ENCODE peak calls at places on chromosome 13, in seven cellular contexts. Q, Z, E, P, B, W and N are unnamed samples.

GRCh38 chr13:93304134-93304533 is 77.5 kb downstream of the GPC6 start:
- DNase-seq in B (no peak), P (no peak), E (no peak), W (no peak), Q (no peak), Z (no peak), N (no peak)

GRCh38 chr13:45200701-45201230 is at the start of gene KCTD4:
- DNase-seq in Q (peak; percentile 49), P (no peak), E (no peak), Z (no peak), B (no peak), W (no peak), N (no peak)

GRCh38 chr13:63208811-63209210 is 1793.2 kb upstream of the PCDH20 start:
- DNase-seq in Z (no peak), B (no peak), Q (peak; percentile 57), W (no peak), E (no peak), P (no peak), N (no peak)

GRCh38 chr13:94702181-94703041 is 9.9 kb downstream of the SOX21 start:
- DNase-seq in B (no peak), Z (no peak), P (no peak), Q (no peak), W (no peak), E (no peak), N (no peak)

GRCh38 chr13:32426191-32426980 is 1.5 kb downstream of the N4BP2L1 start:
- DNase-seq in E (no peak), Q (no peak), B (no peak), Z (peak; percentile 17), P (no peak), W (no peak), N (no peak)

GRCh38 chr13:30872685-30873443 is 33.2 kb upstream of the MEDAG start:
- DNase-seq in P (peak; percentile 30), W (no peak), B (peak; percentile 88), Z (no peak), Q (peak; percentile 94), E (no peak), N (no peak)

GRCh38 chr13:73065665-73066350 is 7.0 kb downstream of the KLF5 start:
- DNase-seq in Q (no peak), W (peak; percentile 88), B (no peak), E (no peak), P (no peak), Z (no peak), N (no peak)

GRCh38 chr13:41496420-41497234 is 39.3 kb downstream of the RGCC start:
- DNase-seq in B (no peak), E (no peak), Z (no peak), P (no peak), Q (peak; percentile 95), W (no peak), N (no peak)

GRCh38 chr13:22839554-22840286 is 341.1 kb upstream of the SGCG start:
- DNase-seq in B (no peak), P (no peak), Q (no peak), Z (no peak), W (no peak), E (no peak), N (no peak)

GRCh38 chr13:107067381-107067780 is 499.4 kb upstream of the ARGLU1 start:
- DNase-seq in Q (no peak), Z (no peak), E (no peak), B (no peak), W (no peak), P (no peak), N (no peak)

GRCh38 chr13:73497430-73497829 is 438.6 kb downstream of the KLF5 start:
- DNase-seq in B (no peak), Q (no peak), P (no peak), W (no peak), Z (no peak), E (no peak), N (no peak)

GRCh38 chr13:44402902-44403719 is 29.5 kb downstream of the SERP2 start:
- DNase-seq in Z (no peak), P (no peak), B (no peak), W (peak; percentile 61), Q (no peak), E (no peak), N (no peak)

GRCh38 chr13:62799931-62800436 is 1384.3 kb upstream of the PCDH20 start:
- DNase-seq in Q (no peak), Z (no peak), B (no peak), E (no peak), W (no peak), P (no peak), N (no peak)

GRCh38 chr13:33351324-33351723 is 65.8 kb upstream of the STARD13 start:
- DNase-seq in B (peak; percentile 36), W (no peak), Z (no peak), P (peak; percentile 37), Q (peak; percentile 64), E (no peak), N (no peak)

GRCh38 chr13:64718116-64718515 is 2512.0 kb downstream of the PCDH9 start:
- DNase-seq in E (no peak), Z (no peak), P (no peak), Q (no peak), W (no peak), B (no peak), N (no peak)

GRCh38 chr13:108003626-108004025 is 211.7 kb downstream of the LIG4 start:
- DNase-seq in Q (no peak), B (no peak), P (no peak), W (peak; percentile 76), E (no peak), Z (no peak), N (no peak)

GRCh38 chr13:25085125-25085742 is 10.7 kb upstream of the PABPC3 start:
- DNase-seq in Z (no peak), P (peak; percentile 72), B (no peak), Q (peak; percentile 26), W (no peak), E (no peak), N (no peak)

GRCh38 chr13:94079876-94080275 is 399.6 kb downstream of the DCT start:
- DNase-seq in Q (peak; percentile 54), Z (no peak), P (peak; percentile 66), W (no peak), B (no peak), E (no peak), N (no peak)

GRCh38 chr13:46831588-46832194 is 34.7 kb upstream of the ESD start:
- DNase-seq in B (no peak), Z (peak; percentile 18), P (peak; percentile 69), E (no peak), Q (peak; percentile 58), W (no peak), N (no peak)
- TF ChIP-seq CTCF in B (peak; percentile 87), Z (peak; percentile 75), P (peak; percentile 90), E (peak; percentile 86), Q (peak; percentile 90), W (peak; percentile 93), N (peak; percentile 66)

GRCh38 chr13:80039000-80039399 is 301.9 kb downstream of the SPRY2 start:
- DNase-seq in E (no peak), Z (no peak), B (no peak), W (no peak), P (no peak), Q (no peak), N (no peak)
- H3K27ac ChIP-seq in E (no peak overlapping the region), Z (no peak overlapping the region), B (no peak overlapping the region), W (no peak overlapping the region), P (no peak overlapping the region), Q (no peak overlapping the region), N (no peak overlapping the region)

DNA sequence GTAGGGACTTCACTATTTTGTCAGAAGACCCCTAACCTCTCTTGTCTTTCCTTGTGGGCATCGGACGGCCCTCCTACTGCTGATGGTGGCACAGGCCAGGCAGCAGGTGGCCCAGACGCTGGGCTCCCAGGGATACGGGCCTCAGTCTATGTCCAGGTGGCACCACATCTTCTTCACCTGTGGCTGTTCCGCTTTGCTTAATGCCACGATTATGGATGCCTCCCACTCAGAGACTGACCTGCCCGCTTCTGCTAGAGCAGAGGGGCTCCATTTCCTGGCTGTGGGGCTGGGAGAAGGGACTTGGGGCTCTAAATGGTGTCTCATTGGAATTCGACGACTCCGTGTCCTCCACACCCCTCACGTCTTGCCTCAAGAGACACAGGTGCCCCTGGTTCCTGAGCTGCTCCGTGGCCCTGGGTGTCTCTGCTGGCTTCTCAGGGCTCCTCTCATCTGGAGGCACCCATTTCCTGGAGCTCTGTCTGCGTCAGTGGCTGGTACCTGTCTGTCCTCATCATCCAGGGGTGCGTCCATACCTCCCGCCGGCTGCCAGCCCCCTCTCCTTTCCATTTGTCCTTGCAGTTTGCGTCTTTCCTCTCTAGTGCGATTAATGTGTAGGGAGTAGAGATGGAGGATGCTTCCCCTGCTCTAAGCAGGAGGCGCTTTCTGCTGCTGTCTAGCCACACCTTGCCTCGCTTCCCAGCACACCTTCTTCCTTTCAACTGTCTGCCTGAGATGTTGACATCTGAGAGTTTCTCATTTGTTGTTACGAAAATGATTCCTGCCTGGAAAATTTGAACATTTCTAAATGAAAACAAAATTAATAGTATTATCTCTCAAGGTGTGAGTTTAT is 63.4 kb downstream of the TEX29 start:
- DNase-seq in E (no peak), Q (no peak), P (no peak), B (peak; percentile 14), Z (no peak), W (no peak), N (no peak)
- H3K4me3 ChIP-seq in E (no peak overlapping the region), Q (no peak overlapping the region), P (no peak overlapping the region), B (no peak overlapping the region), Z (no peak overlapping the region), W (no peak overlapping the region), N (no peak overlapping the region)

GRCh38 chr13:113488283-113488682 is 2.2 kb downstream of the DCUN1D2 start:
- DNase-seq in B (no peak), W (no peak), E (no peak), Q (no peak), Z (no peak), P (no peak), N (no peak)

GRCh38 chr13:113490496-113491417 is at the start of gene DCUN1D2:
- DNase-seq in W (peak; percentile 76), E (peak; percentile 97), P (peak; percentile 91), Z (peak; percentile 70), B (peak; percentile 92), Q (peak; percentile 96), N (peak; percentile 71)

GRCh38 chr13:113491418-113491883 is 940 bp upstream of the DCUN1D2 start:
- DNase-seq in W (no peak), Q (peak; percentile 14), P (peak; percentile 7), Z (no peak), E (no peak), B (no peak), N (no peak)

GRCh38 chr13:113489171-113489548 is 1.4 kb downstream of the DCUN1D2 start:
- DNase-seq in B (no peak), Q (no peak), E (no peak), P (no peak), Z (no peak), W (no peak), N (no peak)

DNA sequence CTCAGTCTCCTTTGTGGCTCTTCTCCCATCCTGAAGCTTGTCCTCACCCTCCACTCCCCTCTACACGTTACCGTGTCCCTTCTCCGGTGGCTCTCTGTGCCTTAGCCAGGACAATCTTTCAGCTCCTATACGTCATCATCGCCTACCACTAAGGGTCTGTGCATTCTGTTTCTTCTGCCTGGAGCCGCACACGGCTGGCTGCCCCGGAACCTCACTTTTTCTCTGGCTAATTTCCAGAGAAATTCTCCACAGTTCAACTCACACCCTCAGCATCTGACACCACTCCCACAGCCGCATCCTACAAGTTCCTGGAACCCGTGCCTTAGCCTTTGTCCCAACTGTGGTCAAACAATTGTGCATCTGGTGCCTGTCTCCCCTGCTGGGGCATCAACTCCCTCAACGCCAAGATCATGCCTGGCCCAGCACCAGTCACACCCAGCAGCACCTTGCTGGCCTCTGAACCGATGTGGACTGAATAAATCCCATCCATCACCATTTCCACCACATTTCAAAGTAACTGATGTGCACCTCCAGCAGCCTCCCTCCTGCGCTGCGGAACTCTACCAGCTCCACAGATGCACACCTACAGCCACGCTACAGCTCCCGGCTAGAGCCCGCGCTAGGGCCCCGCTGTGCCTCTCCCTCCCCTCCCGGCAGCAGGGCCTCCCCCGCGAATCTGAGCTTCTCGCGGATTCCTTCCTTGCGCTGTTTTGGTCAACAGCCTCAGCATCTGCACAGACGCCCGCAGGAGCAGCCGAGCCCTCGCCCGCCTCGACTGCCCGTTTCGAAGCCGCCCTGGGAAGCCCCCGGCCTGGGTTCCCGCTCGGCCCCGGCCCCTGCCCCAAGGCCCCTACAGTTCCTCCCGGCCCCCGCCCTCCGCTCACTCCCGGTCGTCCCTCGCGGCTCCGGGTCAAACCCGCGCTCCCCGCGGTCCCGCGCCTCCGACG is 689 bp downstream of the DCUN1D2 start:
- DNase-seq in E (no peak), Q (peak; percentile 41), Z (peak; percentile 32), B (no peak), W (no peak), P (peak; percentile 35), N (no peak)
- TF ChIP-seq CTCF in E (no peak), Q (no peak), Z (no peak), B (no peak), W (no peak), P (no peak), N (no peak)